ENCODE peak calls at places on chromosome 1, in six cellular contexts. One of them, this sample, is unnamed.

GRCh38 chr1:67584938-67585337 is 100.1 kb upstream of the GADD45A start:
- DNase-seq in mesendoderm: no peak
- DNase-seq in IMR-90: no peak
- DNase-seq in H9: no peak
- DNase-seq in mesenchymal stem cell: no peak
- DNase-seq in H1: no peak
- DNase-seq in this sample: no peak

GRCh38 chr1:152917794-152918193 is 9.4 kb downstream of the IVL start:
- DNase-seq in mesendoderm: peak; percentile 81
- DNase-seq in IMR-90: peak; percentile 1
- DNase-seq in H9: no peak
- DNase-seq in mesenchymal stem cell: no peak
- DNase-seq in H1: no peak
- DNase-seq in this sample: no peak

GRCh38 chr1:111551623-111552470 is 48.4 kb upstream of the ADORA3 start:
- DNase-seq in mesendoderm: peak; percentile 7
- DNase-seq in IMR-90: no peak
- DNase-seq in H9: no peak
- DNase-seq in mesenchymal stem cell: no peak
- DNase-seq in H1: no peak
- DNase-seq in this sample: no peak

GRCh38 chr1:41473738-41474362 is 10.6 kb downstream of the EDN2 start:
- DNase-seq in mesendoderm: no peak
- DNase-seq in IMR-90: no peak
- DNase-seq in H9: no peak
- DNase-seq in mesenchymal stem cell: no peak
- DNase-seq in H1: no peak
- DNase-seq in this sample: no peak

GRCh38 chr1:7652551-7653098 is 118.5 kb upstream of the VAMP3 start:
- DNase-seq in mesendoderm: no peak
- DNase-seq in IMR-90: no peak
- DNase-seq in H9: no peak
- DNase-seq in mesenchymal stem cell: no peak
- DNase-seq in H1: no peak
- DNase-seq in this sample: no peak

GRCh38 chr1:89989791-89990190 is 5.1 kb upstream of the ZNF326 start:
- DNase-seq in mesendoderm: no peak
- DNase-seq in IMR-90: no peak
- DNase-seq in H9: no peak
- DNase-seq in mesenchymal stem cell: no peak
- DNase-seq in H1: no peak
- DNase-seq in this sample: no peak

GRCh38 chr1:157307491-157307890 is 169.3 kb upstream of the ETV3 start:
- DNase-seq in mesendoderm: no peak
- DNase-seq in IMR-90: no peak
- DNase-seq in H9: peak; percentile 20
- DNase-seq in mesenchymal stem cell: no peak
- DNase-seq in H1: no peak
- DNase-seq in this sample: no peak

GRCh38 chr1:43143441-43143888 is 28.6 kb downstream of the EBNA1BP2 start:
- DNase-seq in mesendoderm: peak; percentile 82
- DNase-seq in IMR-90: no peak
- DNase-seq in H9: peak; percentile 75
- DNase-seq in mesenchymal stem cell: no peak
- DNase-seq in H1: peak; percentile 90
- DNase-seq in this sample: peak; percentile 31

GRCh38 chr1:17909634-17910033 is 154.5 kb downstream of the ACTL8 start:
- DNase-seq in mesendoderm: peak; percentile 94
- DNase-seq in IMR-90: peak; percentile 24
- DNase-seq in H9: peak; percentile 72
- DNase-seq in mesenchymal stem cell: no peak
- DNase-seq in H1: peak; percentile 73
- DNase-seq in this sample: no peak

GRCh38 chr1:150017206-150017750 is 6.8 kb upstream of the OTUD7B start:
- DNase-seq in mesendoderm: peak; percentile 98
- DNase-seq in IMR-90: no peak
- DNase-seq in H9: peak; percentile 84
- DNase-seq in mesenchymal stem cell: no peak
- DNase-seq in H1: no peak
- DNase-seq in this sample: no peak

GRCh38 chr1:80531182-80531581 is 1269.6 kb upstream of the ADGRL2 start:
- DNase-seq in mesendoderm: no peak
- DNase-seq in IMR-90: no peak
- DNase-seq in H9: no peak
- DNase-seq in mesenchymal stem cell: no peak
- DNase-seq in H1: no peak
- DNase-seq in this sample: no peak

GRCh38 chr1:30842698-30843354 is 65.7 kb downstream of the SDC3 start:
- DNase-seq in mesendoderm: no peak
- DNase-seq in IMR-90: peak; percentile 34
- DNase-seq in H9: no peak
- DNase-seq in mesenchymal stem cell: peak; percentile 39
- DNase-seq in H1: no peak
- DNase-seq in this sample: no peak

GRCh38 chr1:180170569-180170968 is 15.9 kb downstream of the QSOX1 start:
- DNase-seq in mesendoderm: no peak
- DNase-seq in IMR-90: no peak
- DNase-seq in H9: no peak
- DNase-seq in mesenchymal stem cell: no peak
- DNase-seq in H1: no peak
- DNase-seq in this sample: no peak

GRCh38 chr1:172674831-172675613 is 16.1 kb downstream of the FASLG start:
- DNase-seq in mesendoderm: no peak
- DNase-seq in IMR-90: no peak
- DNase-seq in H9: no peak
- DNase-seq in mesenchymal stem cell: no peak
- DNase-seq in H1: no peak
- DNase-seq in this sample: no peak

GRCh38 chr1:6041432-6042062 is 4.1 kb upstream of the KCNAB2 start:
- DNase-seq in mesendoderm: peak; percentile 48
- DNase-seq in IMR-90: no peak
- DNase-seq in H9: peak; percentile 76
- DNase-seq in mesenchymal stem cell: no peak
- DNase-seq in H1: peak; percentile 92
- DNase-seq in this sample: no peak

GRCh38 chr1:207519505-207520399 is 23.8 kb downstream of the CR1 start:
- DNase-seq in mesendoderm: no peak
- DNase-seq in IMR-90: no peak
- DNase-seq in H9: no peak
- DNase-seq in mesenchymal stem cell: no peak
- DNase-seq in H1: no peak
- DNase-seq in this sample: no peak

GRCh38 chr1:7703321-7704213 is 67.5 kb upstream of the VAMP3 start:
- DNase-seq in mesendoderm: peak; percentile 58
- DNase-seq in IMR-90: no peak
- DNase-seq in H9: peak; percentile 67
- DNase-seq in mesenchymal stem cell: no peak
- DNase-seq in H1: peak; percentile 73
- DNase-seq in this sample: peak; percentile 51

GRCh38 chr1:178311164-178311563 is 185.6 kb downstream of the CLEC20A start:
- DNase-seq in mesendoderm: no peak
- DNase-seq in IMR-90: peak; percentile 37
- DNase-seq in H9: no peak
- DNase-seq in mesenchymal stem cell: no peak
- DNase-seq in H1: no peak
- DNase-seq in this sample: no peak

GRCh38 chr1:161305872-161306519 is 3.8 kb downstream of the MPZ start:
- DNase-seq in mesendoderm: peak; percentile 98
- DNase-seq in IMR-90: peak; percentile 21
- DNase-seq in H9: peak; percentile 99
- DNase-seq in mesenchymal stem cell: peak; percentile 51
- DNase-seq in H1: peak; percentile 97
- DNase-seq in this sample: peak; percentile 56

GRCh38 chr1:66468712-66469111 is 65.2 kb upstream of the SGIP1 start:
- DNase-seq in mesendoderm: no peak
- DNase-seq in IMR-90: no peak
- DNase-seq in H9: no peak
- DNase-seq in mesenchymal stem cell: no peak
- DNase-seq in H1: no peak
- DNase-seq in this sample: no peak

GRCh38 chr1:209434631-209435217 is 148.8 kb upstream of the CAMK1G start:
- DNase-seq in mesendoderm: no peak
- DNase-seq in IMR-90: no peak
- DNase-seq in H9: no peak
- DNase-seq in mesenchymal stem cell: no peak
- DNase-seq in H1: no peak
- DNase-seq in this sample: no peak

GRCh38 chr1:209432443-209432825 is 151.1 kb upstream of the CAMK1G start:
- DNase-seq in mesendoderm: no peak
- DNase-seq in IMR-90: no peak
- DNase-seq in H9: no peak
- DNase-seq in mesenchymal stem cell: no peak
- DNase-seq in H1: no peak
- DNase-seq in this sample: no peak

GRCh38 chr1:209431813-209432442 is 151.6 kb upstream of the CAMK1G start:
- DNase-seq in mesendoderm: no peak
- DNase-seq in IMR-90: no peak
- DNase-seq in H9: no peak
- DNase-seq in mesenchymal stem cell: no peak
- DNase-seq in H1: no peak
- DNase-seq in this sample: no peak

GRCh38 chr1:209434066-209434465 is 149.4 kb upstream of the CAMK1G start:
- DNase-seq in mesendoderm: peak; percentile 37
- DNase-seq in IMR-90: no peak
- DNase-seq in H9: no peak
- DNase-seq in mesenchymal stem cell: no peak
- DNase-seq in H1: no peak
- DNase-seq in this sample: no peak

GRCh38 chr1:209433649-209434031 is 149.9 kb upstream of the CAMK1G start:
- DNase-seq in mesendoderm: no peak
- DNase-seq in IMR-90: no peak
- DNase-seq in H9: no peak
- DNase-seq in mesenchymal stem cell: no peak
- DNase-seq in H1: no peak
- DNase-seq in this sample: no peak
- H3K79me1 ChIP-seq in mesendoderm: peaks cover 6% of the 10 kb centered on the region
- H3K79me1 ChIP-seq in IMR-90: no peaks in the 10 kb centered on the region
- H3K79me1 ChIP-seq in H9: no peaks in the 10 kb centered on the region
- H3K79me1 ChIP-seq in mesenchymal stem cell: no peaks in the 10 kb centered on the region
- H3K79me1 ChIP-seq in H1: no peaks in the 10 kb centered on the region
- H3K79me1 ChIP-seq in this sample: no peaks in the 10 kb centered on the region

DNA sequence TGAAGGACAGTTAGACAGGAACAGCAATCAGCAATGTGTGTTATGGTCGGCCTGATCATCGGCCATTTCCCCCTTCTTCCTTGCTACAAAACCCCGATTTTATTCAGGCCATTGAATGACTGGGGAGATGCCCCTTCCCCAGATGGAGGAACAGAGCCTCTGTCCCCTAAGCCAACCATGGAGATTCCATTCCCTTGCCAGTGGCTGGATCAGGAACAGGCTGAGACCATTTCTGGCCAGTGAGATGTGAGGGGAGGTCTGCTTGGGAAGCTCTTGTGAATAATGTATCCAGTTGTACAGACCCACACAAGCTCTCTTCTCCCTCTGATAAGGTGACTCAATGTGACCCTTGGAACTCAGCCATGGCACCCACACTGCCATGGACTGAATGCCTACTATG is 7.7 kb downstream of the CSRP1 start:
- DNase-seq in mesendoderm: no peak
- DNase-seq in IMR-90: no peak
- DNase-seq in H9: no peak
- DNase-seq in mesenchymal stem cell: no peak
- DNase-seq in H1: no peak
- DNase-seq in this sample: no peak
- H3K79me1 ChIP-seq in mesendoderm: no peaks in the 10 kb centered on the region
- H3K79me1 ChIP-seq in IMR-90: peaks cover 81% of the 10 kb centered on the region
- H3K79me1 ChIP-seq in H9: no peaks in the 10 kb centered on the region
- H3K79me1 ChIP-seq in mesenchymal stem cell: no peaks in the 10 kb centered on the region
- H3K79me1 ChIP-seq in H1: no peaks in the 10 kb centered on the region
- H3K79me1 ChIP-seq in this sample: no peaks in the 10 kb centered on the region

DNA sequence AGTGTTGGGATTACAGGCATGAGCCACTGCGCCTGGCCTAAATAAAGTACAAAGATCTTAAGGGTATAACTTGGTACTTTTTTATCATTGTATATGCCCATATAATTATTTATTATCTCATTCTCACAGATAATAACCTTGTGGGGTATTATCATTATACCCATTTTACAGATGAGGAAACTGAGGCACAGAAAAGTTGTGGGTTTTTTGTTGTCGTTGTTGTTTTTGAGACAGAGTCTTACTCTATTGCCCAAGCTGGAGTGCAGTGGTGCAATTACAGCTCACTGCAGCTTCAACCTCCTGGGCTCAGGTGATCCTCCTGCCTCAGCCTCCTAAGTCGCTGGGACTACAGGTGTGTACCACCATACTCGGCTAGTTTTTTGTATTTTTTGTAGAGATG is 4.1 kb downstream of the CGN start:
- DNase-seq in mesendoderm: no peak
- DNase-seq in IMR-90: no peak
- DNase-seq in H9: no peak
- DNase-seq in mesenchymal stem cell: no peak
- DNase-seq in H1: no peak
- DNase-seq in this sample: no peak
- H3K79me1 ChIP-seq in mesendoderm: peaks cover 2% of the 10 kb centered on the region
- H3K79me1 ChIP-seq in IMR-90: no peaks in the 10 kb centered on the region
- H3K79me1 ChIP-seq in H9: peaks cover under 1% of the 10 kb centered on the region
- H3K79me1 ChIP-seq in mesenchymal stem cell: no peaks in the 10 kb centered on the region
- H3K79me1 ChIP-seq in H1: peaks cover 14% of the 10 kb centered on the region
- H3K79me1 ChIP-seq in this sample: peaks cover 2% of the 10 kb centered on the region

GRCh38 chr1:2888281-2888845 is 86.9 kb upstream of the TTC34 start:
- DNase-seq in mesendoderm: no peak
- DNase-seq in IMR-90: no peak
- DNase-seq in H9: no peak
- DNase-seq in mesenchymal stem cell: no peak
- DNase-seq in H1: no peak
- DNase-seq in this sample: no peak

GRCh38 chr1:2896824-2897223 is 95.3 kb upstream of the TTC34 start:
- DNase-seq in mesendoderm: no peak
- DNase-seq in IMR-90: no peak
- DNase-seq in H9: no peak
- DNase-seq in mesenchymal stem cell: no peak
- DNase-seq in H1: no peak
- DNase-seq in this sample: no peak

GRCh38 chr1:2894381-2895041 is 93.0 kb upstream of the TTC34 start:
- DNase-seq in mesendoderm: no peak
- DNase-seq in IMR-90: no peak
- DNase-seq in H9: no peak
- DNase-seq in mesenchymal stem cell: no peak
- DNase-seq in H1: no peak
- DNase-seq in this sample: no peak

GRCh38 chr1:2890221-2890850 is 88.8 kb upstream of the TTC34 start:
- DNase-seq in mesendoderm: no peak
- DNase-seq in IMR-90: no peak
- DNase-seq in H9: no peak
- DNase-seq in mesenchymal stem cell: no peak
- DNase-seq in H1: no peak
- DNase-seq in this sample: no peak

DNA sequence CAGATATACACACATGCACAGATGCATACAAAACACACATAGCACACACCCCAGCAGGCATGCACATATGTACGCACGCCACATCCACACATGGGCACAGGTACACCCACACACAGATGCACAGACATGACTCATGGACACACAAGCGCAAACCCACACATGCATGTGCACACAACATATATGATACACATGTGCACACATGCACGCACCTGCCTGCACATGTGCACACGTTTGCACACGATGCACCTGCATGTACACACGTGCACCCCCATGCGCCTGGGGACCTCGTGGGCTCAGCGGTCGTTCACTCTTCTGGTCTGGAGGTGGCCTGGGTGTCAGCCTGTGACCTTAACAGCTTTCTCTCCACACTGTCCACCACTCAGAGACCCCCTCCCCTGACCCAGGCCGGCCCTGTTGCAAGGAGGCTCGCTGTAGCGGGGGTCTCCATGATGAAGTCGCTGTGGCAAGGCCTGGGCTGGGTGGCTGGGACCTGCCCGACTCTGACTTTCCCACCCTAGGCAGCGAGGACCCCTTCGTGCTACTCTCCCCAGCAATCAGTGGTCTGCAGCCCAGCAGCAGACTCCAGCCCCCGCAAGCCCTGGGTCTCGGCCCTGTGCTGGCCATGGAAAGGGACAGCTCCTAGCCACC is 92.1 kb upstream of the TTC34 start:
- DNase-seq in mesendoderm: no peak
- DNase-seq in IMR-90: no peak
- DNase-seq in H9: no peak
- DNase-seq in mesenchymal stem cell: no peak
- DNase-seq in H1: no peak
- DNase-seq in this sample: no peak
- H3K79me1 ChIP-seq in mesendoderm: no peaks in the 10 kb centered on the region
- H3K79me1 ChIP-seq in IMR-90: no peaks in the 10 kb centered on the region
- H3K79me1 ChIP-seq in H9: no peaks in the 10 kb centered on the region
- H3K79me1 ChIP-seq in mesenchymal stem cell: no peaks in the 10 kb centered on the region
- H3K79me1 ChIP-seq in H1: no peaks in the 10 kb centered on the region
- H3K79me1 ChIP-seq in this sample: no peaks in the 10 kb centered on the region

This sample was measured in neuronal stem cell.